ENCODE peak calls at places on chromosomes 3 and 15, in seven cellular contexts. One of them, this sample, is unnamed.

GRCh38 chr15:68354268-68354667 is 76.7 kb downstream of the FEM1B start:
- DNase-seq in lung: no peak
- DNase-seq in transverse colon: no peak
- DNase-seq in HL-60: no peak
- DNase-seq in tibial artery: no peak
- DNase-seq in tibial nerve: no peak
- DNase-seq in mammary epithelial cell: no peak
- DNase-seq in this sample: no peak

GRCh38 chr3:9769426-9770275 is at the start of gene CAMK1:
- DNase-seq in lung: peak; percentile 74
- DNase-seq in transverse colon: peak; percentile 84
- DNase-seq in HL-60: peak; percentile 74
- DNase-seq in tibial artery: peak; percentile 92
- DNase-seq in tibial nerve: peak; percentile 70
- DNase-seq in mammary epithelial cell: peak; percentile 54
- DNase-seq in this sample: peak; percentile 78

GRCh38 chr3:30156586-30157498 is 449.6 kb upstream of the TGFBR2 start:
- DNase-seq in lung: no peak
- DNase-seq in transverse colon: no peak
- DNase-seq in HL-60: no peak
- DNase-seq in tibial artery: no peak
- DNase-seq in tibial nerve: no peak
- DNase-seq in mammary epithelial cell: peak; percentile 11
- DNase-seq in this sample: peak; percentile 61

GRCh38 chr3:66655673-66656072 is 154.9 kb upstream of the LRIG1 start:
- DNase-seq in lung: no peak
- DNase-seq in transverse colon: no peak
- DNase-seq in HL-60: no peak
- DNase-seq in tibial artery: no peak
- DNase-seq in tibial nerve: no peak
- DNase-seq in mammary epithelial cell: no peak
- DNase-seq in this sample: no peak

GRCh38 chr3:43246956-43247355 is 39.4 kb upstream of the SNRK start:
- DNase-seq in lung: no peak
- DNase-seq in transverse colon: peak; percentile 10
- DNase-seq in HL-60: no peak
- DNase-seq in tibial artery: no peak
- DNase-seq in tibial nerve: no peak
- DNase-seq in mammary epithelial cell: no peak
- DNase-seq in this sample: peak; percentile 66

GRCh38 chr3:152128356-152128755 is 140.4 kb upstream of the MBNL1 start:
- DNase-seq in lung: no peak
- DNase-seq in transverse colon: no peak
- DNase-seq in HL-60: no peak
- DNase-seq in tibial artery: no peak
- DNase-seq in tibial nerve: no peak
- DNase-seq in mammary epithelial cell: no peak
- DNase-seq in this sample: no peak

GRCh38 chr3:152968388-152969024 is 133.6 kb downstream of the P2RY1 start:
- DNase-seq in lung: no peak
- DNase-seq in transverse colon: no peak
- DNase-seq in HL-60: no peak
- DNase-seq in tibial artery: no peak
- DNase-seq in tibial nerve: no peak
- DNase-seq in mammary epithelial cell: peak; percentile 43
- DNase-seq in this sample: peak; percentile 70

GRCh38 chr15:77966540-77967290 is 110.8 kb downstream of the TBC1D2B start:
- DNase-seq in lung: no peak
- DNase-seq in transverse colon: peak; percentile 46
- DNase-seq in HL-60: peak; percentile 49
- DNase-seq in tibial artery: no peak
- DNase-seq in tibial nerve: no peak
- DNase-seq in mammary epithelial cell: peak; percentile 24
- DNase-seq in this sample: peak; percentile 44

GRCh38 chr3:147939425-147940196 is 530.4 kb downstream of the ZIC1 start:
- DNase-seq in lung: no peak
- DNase-seq in transverse colon: no peak
- DNase-seq in HL-60: no peak
- DNase-seq in tibial artery: no peak
- DNase-seq in tibial nerve: no peak
- DNase-seq in mammary epithelial cell: no peak
- DNase-seq in this sample: no peak

GRCh38 chr3:173135059-173135458 is 6.0 kb downstream of the SPATA16 start:
- DNase-seq in lung: no peak
- DNase-seq in transverse colon: no peak
- DNase-seq in HL-60: no peak
- DNase-seq in tibial artery: no peak
- DNase-seq in tibial nerve: no peak
- DNase-seq in mammary epithelial cell: peak; percentile 17
- DNase-seq in this sample: no peak

GRCh38 chr15:63501256-63502089 is 2.9 kb upstream of the USP3 start:
- DNase-seq in lung: peak; percentile 75
- DNase-seq in transverse colon: peak; percentile 83
- DNase-seq in HL-60: no peak
- DNase-seq in tibial artery: peak; percentile 95
- DNase-seq in tibial nerve: peak; percentile 67
- DNase-seq in mammary epithelial cell: peak; percentile 84
- DNase-seq in this sample: peak; percentile 95

GRCh38 chr3:198032445-198032936 is 72.5 kb downstream of the LMLN start:
- DNase-seq in lung: no peak
- DNase-seq in transverse colon: no peak
- DNase-seq in HL-60: no peak
- DNase-seq in tibial artery: no peak
- DNase-seq in tibial nerve: no peak
- DNase-seq in mammary epithelial cell: no peak
- DNase-seq in this sample: peak; percentile 11

GRCh38 chr15:38530113-38530512 is 34.5 kb downstream of the RASGRP1 start:
- DNase-seq in lung: no peak
- DNase-seq in transverse colon: no peak
- DNase-seq in HL-60: no peak
- DNase-seq in tibial artery: no peak
- DNase-seq in tibial nerve: no peak
- DNase-seq in mammary epithelial cell: no peak
- DNase-seq in this sample: peak; percentile 18

GRCh38 chr3:194503101-194503531 is 16.3 kb upstream of the ATP13A3 start:
- DNase-seq in lung: no peak
- DNase-seq in transverse colon: no peak
- DNase-seq in HL-60: no peak
- DNase-seq in tibial artery: no peak
- DNase-seq in tibial nerve: no peak
- DNase-seq in mammary epithelial cell: no peak
- DNase-seq in this sample: peak; percentile 67

GRCh38 chr3:194497799-194498575 is 11.2 kb upstream of the ATP13A3 start:
- DNase-seq in lung: peak; percentile 28
- DNase-seq in transverse colon: peak; percentile 55
- DNase-seq in HL-60: no peak
- DNase-seq in tibial artery: no peak
- DNase-seq in tibial nerve: no peak
- DNase-seq in mammary epithelial cell: no peak
- DNase-seq in this sample: peak; percentile 46

GRCh38 chr3:194504146-194504545 is 17.3 kb upstream of the ATP13A3 start:
- DNase-seq in lung: no peak
- DNase-seq in transverse colon: no peak
- DNase-seq in HL-60: no peak
- DNase-seq in tibial artery: no peak
- DNase-seq in tibial nerve: no peak
- DNase-seq in mammary epithelial cell: no peak
- DNase-seq in this sample: no peak

GRCh38 chr3:194496217-194496881 is 9.5 kb upstream of the ATP13A3 start:
- DNase-seq in lung: no peak
- DNase-seq in transverse colon: no peak
- DNase-seq in HL-60: peak; percentile 59
- DNase-seq in tibial artery: no peak
- DNase-seq in tibial nerve: no peak
- DNase-seq in mammary epithelial cell: peak; percentile 28
- DNase-seq in this sample: no peak

GRCh38 chr3:194500198-194500597 is 13.4 kb upstream of the ATP13A3 start:
- DNase-seq in lung: no peak
- DNase-seq in transverse colon: no peak
- DNase-seq in HL-60: no peak
- DNase-seq in tibial artery: no peak
- DNase-seq in tibial nerve: no peak
- DNase-seq in mammary epithelial cell: no peak
- DNase-seq in this sample: no peak
- TF ChIP-seq CTCF in lung: no peak
- TF ChIP-seq CTCF in transverse colon: no peak
- TF ChIP-seq CTCF in HL-60: no peak
- TF ChIP-seq CTCF in tibial artery: no peak
- TF ChIP-seq CTCF in tibial nerve: no peak
- TF ChIP-seq CTCF in mammary epithelial cell: no peak
- TF ChIP-seq CTCF in this sample: no peak

GRCh38 chr3:94305835-94306685 is 243.2 kb downstream of the NSUN3 start:
- DNase-seq in lung: no peak
- DNase-seq in transverse colon: no peak
- DNase-seq in HL-60: no peak
- DNase-seq in tibial artery: no peak
- DNase-seq in tibial nerve: no peak
- DNase-seq in mammary epithelial cell: no peak
- DNase-seq in this sample: no peak
- H3K4me3 ChIP-seq in lung: no peak overlapping the region
- H3K4me3 ChIP-seq in transverse colon: no peak overlapping the region
- H3K4me3 ChIP-seq in HL-60: no peak overlapping the region
- H3K4me3 ChIP-seq in tibial artery: no peak overlapping the region
- H3K4me3 ChIP-seq in tibial nerve: no peak overlapping the region
- H3K4me3 ChIP-seq in mammary epithelial cell: no peak overlapping the region
- H3K4me3 ChIP-seq in this sample: no peak overlapping the region

GRCh38 chr3:191728186-191728585 is 267.2 kb downstream of the PYDC2 start:
- DNase-seq in lung: no peak
- DNase-seq in transverse colon: no peak
- DNase-seq in HL-60: no peak
- DNase-seq in tibial artery: no peak
- DNase-seq in tibial nerve: no peak
- DNase-seq in mammary epithelial cell: no peak
- DNase-seq in this sample: no peak

GRCh38 chr3:191721390-191721801 is 260.4 kb downstream of the PYDC2 start:
- DNase-seq in lung: no peak
- DNase-seq in transverse colon: no peak
- DNase-seq in HL-60: no peak
- DNase-seq in tibial artery: no peak
- DNase-seq in tibial nerve: no peak
- DNase-seq in mammary epithelial cell: peak; percentile 7
- DNase-seq in this sample: peak; percentile 11

GRCh38 chr3:191721983-191722382 is 261.0 kb downstream of the PYDC2 start:
- DNase-seq in lung: no peak
- DNase-seq in transverse colon: no peak
- DNase-seq in HL-60: no peak
- DNase-seq in tibial artery: no peak
- DNase-seq in tibial nerve: no peak
- DNase-seq in mammary epithelial cell: peak; percentile 52
- DNase-seq in this sample: no peak

GRCh38 chr3:191727338-191727737 is 266.4 kb downstream of the PYDC2 start:
- DNase-seq in lung: no peak
- DNase-seq in transverse colon: no peak
- DNase-seq in HL-60: no peak
- DNase-seq in tibial artery: no peak
- DNase-seq in tibial nerve: no peak
- DNase-seq in mammary epithelial cell: no peak
- DNase-seq in this sample: no peak
- TF ChIP-seq CTCF in lung: no peak
- TF ChIP-seq CTCF in transverse colon: no peak
- TF ChIP-seq CTCF in HL-60: no peak
- TF ChIP-seq CTCF in tibial artery: no peak
- TF ChIP-seq CTCF in tibial nerve: no peak
- TF ChIP-seq CTCF in mammary epithelial cell: no peak
- TF ChIP-seq CTCF in this sample: no peak

GRCh38 chr15:96460106-96460505 is 129.6 kb downstream of the NR2F2 start:
- DNase-seq in lung: no peak
- DNase-seq in transverse colon: no peak
- DNase-seq in HL-60: no peak
- DNase-seq in tibial artery: no peak
- DNase-seq in tibial nerve: no peak
- DNase-seq in mammary epithelial cell: no peak
- DNase-seq in this sample: no peak

GRCh38 chr15:96468036-96468435 is 137.5 kb downstream of the NR2F2 start:
- DNase-seq in lung: no peak
- DNase-seq in transverse colon: no peak
- DNase-seq in HL-60: no peak
- DNase-seq in tibial artery: no peak
- DNase-seq in tibial nerve: no peak
- DNase-seq in mammary epithelial cell: no peak
- DNase-seq in this sample: no peak

GRCh38 chr15:96466548-96466947 is 136.0 kb downstream of the NR2F2 start:
- DNase-seq in lung: no peak
- DNase-seq in transverse colon: no peak
- DNase-seq in HL-60: no peak
- DNase-seq in tibial artery: no peak
- DNase-seq in tibial nerve: no peak
- DNase-seq in mammary epithelial cell: no peak
- DNase-seq in this sample: no peak

GRCh38 chr15:96462768-96463167 is 132.3 kb downstream of the NR2F2 start:
- DNase-seq in lung: no peak
- DNase-seq in transverse colon: no peak
- DNase-seq in HL-60: no peak
- DNase-seq in tibial artery: no peak
- DNase-seq in tibial nerve: no peak
- DNase-seq in mammary epithelial cell: no peak
- DNase-seq in this sample: peak; percentile 13

GRCh38 chr15:96463376-96463775 is 132.9 kb downstream of the NR2F2 start:
- DNase-seq in lung: no peak
- DNase-seq in transverse colon: no peak
- DNase-seq in HL-60: no peak
- DNase-seq in tibial artery: no peak
- DNase-seq in tibial nerve: no peak
- DNase-seq in mammary epithelial cell: no peak
- DNase-seq in this sample: no peak
- H3K4me3 ChIP-seq in lung: no peak overlapping the region
- H3K4me3 ChIP-seq in transverse colon: no peak overlapping the region
- H3K4me3 ChIP-seq in HL-60: no peak overlapping the region
- H3K4me3 ChIP-seq in tibial artery: no peak overlapping the region
- H3K4me3 ChIP-seq in tibial nerve: no peak overlapping the region
- H3K4me3 ChIP-seq in mammary epithelial cell: no peak overlapping the region
- H3K4me3 ChIP-seq in this sample: no peak overlapping the region